ENCODE peak calls at places on chromosome 1, in five cellular contexts. D, I, T, W and V are unnamed samples. For H3K27me3, the result is how much of the 10 kb centered on the place peaks cover.

GRCh38 chr1:72623299-72623708 is 341.0 kb upstream of the NEGR1 start:
- DNase-seq in D (no peak), I (no peak), T (peak), W (peak), V (no peak)

GRCh38 chr1:40380817-40381216 is 7.3 kb downstream of the SMAP2 start:
- DNase-seq in D (no peak), I (no peak), T (no peak), W (no peak), V (no peak)

GRCh38 chr1:162003825-162004205 is 19.9 kb downstream of the OLFML2B start:
- DNase-seq in D (no peak), I (peak), T (peak), W (peak), V (no peak)

GRCh38 chr1:235831148-235831547 is 35.6 kb downstream of the LYST start:
- DNase-seq in D (no peak), I (peak), T (peak), W (peak), V (no peak)

GRCh38 chr1:160353223-160353622 is 10.0 kb downstream of the NCSTN start:
- DNase-seq in D (no peak), I (no peak), T (peak), W (no peak), V (no peak)

GRCh38 chr1:47215713-47216112 is 16.3 kb downstream of the TAL1 start:
- DNase-seq in D (no peak), I (no peak), T (no peak), W (no peak), V (no peak)

GRCh38 chr1:86825294-86825693 is 88.6 kb downstream of the SELENOF start:
- DNase-seq in D (no peak), I (peak), T (peak), W (no peak), V (no peak)

GRCh38 chr1:171226757-171227370 is 21.4 kb upstream of the FMO1 start:
- DNase-seq in D (no peak), I (peak), T (peak), W (peak), V (peak)

GRCh38 chr1:233668725-233669294 is 54.9 kb downstream of the KCNK1 start:
- DNase-seq in D (no peak), I (no peak), T (peak), W (peak), V (no peak)

GRCh38 chr1:209162651-209163050 is 420.9 kb upstream of the CAMK1G start:
- DNase-seq in D (no peak), I (no peak), T (no peak), W (no peak), V (no peak)

GRCh38 chr1:37513795-37514349 is 694 bp downstream of the MEAF6 start:
- DNase-seq in D (peak), I (peak), T (no peak), W (peak), V (peak)

GRCh38 chr1:115411388-115412063 is 73.5 kb upstream of the NGF start:
- DNase-seq in D (no peak), I (peak), T (peak), W (peak), V (no peak)

GRCh38 chr1:5892370-5892769 is 99.9 kb downstream of the NPHP4 start:
- DNase-seq in D (no peak), I (no peak), T (no peak), W (no peak), V (no peak)

GRCh38 chr1:44339731-44340130 is 15.3 kb downstream of the ERI3 start:
- DNase-seq in D (no peak), I (no peak), T (no peak), W (no peak), V (no peak)

GRCh38 chr1:58968360-58968952 is 184.6 kb upstream of the JUN start:
- DNase-seq in D (peak), I (peak), T (peak), W (no peak), V (peak)

GRCh38 chr1:26879793-26880192 is 10.3 kb downstream of the GPN2 start:
- DNase-seq in D (no peak), I (no peak), T (no peak), W (no peak), V (no peak)

GRCh38 chr1:94678187-94678863 is 136.8 kb upstream of the F3 start:
- DNase-seq in D (no peak), I (no peak), T (no peak), W (no peak), V (no peak)

GRCh38 chr1:206578959-206579358 is 33.3 kb downstream of the EIF2D start:
- DNase-seq in D (no peak), I (no peak), T (no peak), W (no peak), V (no peak)

GRCh38 chr1:226798427-226799411 is 59.6 kb upstream of the ITPKB start:
- DNase-seq in D (peak), I (peak), T (no peak), W (no peak), V (no peak)

GRCh38 chr1:109266965-109267364 is 16.0 kb downstream of the PSRC1 start:
- DNase-seq in D (no peak), I (no peak), T (peak), W (peak), V (no peak)

GRCh38 chr1:218499021-218499691 is 154.0 kb downstream of the TGFB2 start:
- DNase-seq in D (no peak), I (no peak), T (peak), W (peak), V (no peak)
- H3K4me3 ChIP-seq in D (no peak), I (no peak), T (peak), W (peak), V (no peak)

GRCh38 chr1:17108786-17109185 is 10.5 kb downstream of the PADI2 start:
- DNase-seq in D (no peak), I (no peak), T (peak), W (no peak), V (no peak)
- H3K27me3 ChIP-seq in D (under half), I (under half), T (under half), W (under half), V (under half)

GRCh38 chr1:18480315-18481189 is at the start of gene KLHDC7A:
- DNase-seq in D (no peak), I (no peak), T (no peak), W (peak), V (peak)

GRCh38 chr1:18482721-18483425 is 2.1 kb downstream of the KLHDC7A start:
- DNase-seq in D (no peak), I (no peak), T (no peak), W (no peak), V (no peak)

GRCh38 chr1:18484276-18484675 is 3.5 kb downstream of the KLHDC7A start:
- DNase-seq in D (no peak), I (no peak), T (no peak), W (no peak), V (no peak)

GRCh38 chr1:18481190-18481920 is 625 bp downstream of the KLHDC7A start:
- DNase-seq in D (no peak), I (no peak), T (no peak), W (no peak), V (no peak)

DNA sequence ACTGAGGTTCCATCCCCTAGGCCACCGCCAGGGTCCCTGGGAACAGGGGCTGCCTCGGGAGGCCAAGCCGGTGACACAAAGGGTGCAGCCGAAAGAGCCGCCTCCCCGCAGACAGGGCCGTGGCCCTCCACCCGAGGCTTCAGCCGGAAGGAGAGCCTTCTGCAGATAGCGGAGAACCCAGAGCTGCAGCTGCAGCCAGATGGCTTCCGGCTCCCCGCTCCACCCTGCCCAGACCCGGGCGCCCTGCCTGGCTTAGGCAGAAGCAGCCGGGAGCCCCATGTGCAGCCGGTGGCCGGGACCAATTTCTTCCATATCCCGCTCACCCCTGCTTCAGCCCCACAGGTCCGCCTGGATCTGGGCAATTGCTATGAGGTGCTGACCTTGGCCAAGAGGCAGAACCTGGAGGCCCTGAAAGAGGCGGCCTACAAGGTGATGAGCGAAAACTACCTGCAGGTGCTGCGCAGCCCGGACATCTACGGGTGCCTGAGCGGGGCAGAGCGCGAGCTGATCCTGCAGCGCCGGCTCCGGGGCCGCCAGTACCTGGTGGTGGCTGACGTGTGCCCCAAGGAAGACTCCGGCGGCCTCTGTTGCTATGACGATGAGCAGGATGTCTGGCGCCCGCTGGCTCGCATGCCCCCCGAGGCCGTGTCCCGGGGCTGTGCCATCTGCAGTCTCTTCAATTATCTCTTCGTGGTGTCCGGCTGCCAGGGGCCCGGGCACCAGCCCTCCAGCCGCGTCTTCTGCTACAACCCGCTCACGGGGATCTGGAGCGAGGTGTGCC is 1.4 kb downstream of the KLHDC7A start:
- DNase-seq in D (no peak), I (no peak), T (no peak), W (no peak), V (no peak)
- H3K4me3 ChIP-seq in D (no peak), I (no peak), T (no peak), W (no peak), V (no peak)

GRCh38 chr1:201737350-201738060 is 91.5 kb upstream of the IPO9 start:
- DNase-seq in D (no peak), I (no peak), T (peak), W (no peak), V (no peak)

GRCh38 chr1:201740086-201740541 is 88.8 kb upstream of the IPO9 start:
- DNase-seq in D (no peak), I (no peak), T (no peak), W (no peak), V (no peak)

GRCh38 chr1:201740609-201741231 is 88.2 kb upstream of the IPO9 start:
- DNase-seq in D (peak), I (no peak), T (no peak), W (no peak), V (no peak)

GRCh38 chr1:201739054-201739453 is 89.9 kb upstream of the IPO9 start:
- DNase-seq in D (no peak), I (no peak), T (no peak), W (no peak), V (no peak)

GRCh38 chr1:201739492-201740085 is 89.4 kb upstream of the IPO9 start:
- DNase-seq in D (peak), I (peak), T (no peak), W (peak), V (peak)
- H3K27me3 ChIP-seq in D (under half), I (under half), T (under half), W (under half), V (under half)

DNA sequence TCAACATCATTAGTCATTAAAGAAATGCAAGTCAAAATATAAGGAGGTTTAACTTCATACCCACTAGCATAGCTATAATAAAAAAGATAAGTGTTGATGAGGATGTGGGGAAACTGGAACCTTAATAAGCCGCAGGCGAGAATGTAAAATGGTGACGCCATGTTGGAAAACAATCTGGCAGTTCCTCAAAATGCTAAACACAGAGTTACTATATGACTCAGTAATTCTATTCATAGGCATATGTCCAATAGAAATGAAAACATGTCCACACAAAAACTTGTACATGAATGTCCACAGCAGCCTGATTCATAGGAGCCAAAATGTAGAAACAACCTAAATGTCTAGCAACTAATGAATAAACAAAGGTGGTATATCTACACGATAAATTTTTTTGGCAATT is 23.2 kb downstream of the DDX59 start:
- DNase-seq in D (no peak), I (no peak), T (no peak), W (no peak), V (no peak)
- H3K4me3 ChIP-seq in D (no peak), I (no peak), T (no peak), W (no peak), V (no peak)

GRCh38 chr1:22340066-22340465 is 111.6 kb upstream of the ZBTB40 start:
- DNase-seq in D (no peak), I (no peak), T (no peak), W (no peak), V (no peak)

GRCh38 chr1:22339237-22339636 is 112.4 kb upstream of the ZBTB40 start:
- DNase-seq in D (no peak), I (peak), T (no peak), W (no peak), V (no peak)

GRCh38 chr1:22341791-22342605 is 109.7 kb upstream of the ZBTB40 start:
- DNase-seq in D (no peak), I (peak), T (peak), W (peak), V (no peak)

GRCh38 chr1:22342734-22343191 is 108.9 kb upstream of the ZBTB40 start:
- DNase-seq in D (no peak), I (no peak), T (no peak), W (no peak), V (no peak)

DNA sequence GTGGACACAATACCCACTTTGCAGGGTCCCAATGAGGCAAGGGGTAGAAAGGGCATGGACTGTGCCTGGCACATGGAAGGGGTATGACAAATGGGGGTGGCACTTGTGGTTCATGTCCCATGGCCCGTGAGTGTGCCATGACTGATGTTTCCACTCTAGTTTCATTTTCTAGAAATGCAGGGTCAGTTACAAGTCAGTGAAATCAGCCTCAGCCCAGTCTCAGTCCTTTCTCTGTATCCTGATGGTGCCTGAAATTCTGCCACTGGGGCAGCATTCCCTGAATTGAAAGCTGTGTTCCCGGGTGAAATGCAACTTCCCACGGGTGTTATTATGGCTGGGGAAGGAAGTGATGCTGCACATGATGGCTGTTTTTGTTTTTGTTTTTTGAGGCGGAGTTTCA is 110.8 kb upstream of the ZBTB40 start:
- DNase-seq in D (no peak), I (no peak), T (no peak), W (no peak), V (no peak)
- H3K27me3 ChIP-seq in D (under half), I (under half), T (half or more), W (under half), V (under half)

GRCh38 chr1:75616436-75617433 is 5.8 kb upstream of the SLC44A5 start:
- DNase-seq in D (no peak), I (no peak), T (peak), W (no peak), V (no peak)

GRCh38 chr1:75611014-75611413 is at the start of gene SLC44A5:
- DNase-seq in D (no peak), I (no peak), T (no peak), W (no peak), V (no peak)

GRCh38 chr1:75615664-75616435 is 4.9 kb upstream of the SLC44A5 start:
- DNase-seq in D (peak), I (peak), T (peak), W (peak), V (peak)

GRCh38 chr1:75618382-75618781 is 7.5 kb upstream of the SLC44A5 start:
- DNase-seq in D (no peak), I (no peak), T (no peak), W (peak), V (no peak)

GRCh38 chr1:75614455-75615379 is 3.8 kb upstream of the SLC44A5 start:
- DNase-seq in D (peak), I (peak), T (peak), W (peak), V (peak)
- H3K4me3 ChIP-seq in D (peak), I (no peak), T (no peak), W (peak), V (peak)

DNA sequence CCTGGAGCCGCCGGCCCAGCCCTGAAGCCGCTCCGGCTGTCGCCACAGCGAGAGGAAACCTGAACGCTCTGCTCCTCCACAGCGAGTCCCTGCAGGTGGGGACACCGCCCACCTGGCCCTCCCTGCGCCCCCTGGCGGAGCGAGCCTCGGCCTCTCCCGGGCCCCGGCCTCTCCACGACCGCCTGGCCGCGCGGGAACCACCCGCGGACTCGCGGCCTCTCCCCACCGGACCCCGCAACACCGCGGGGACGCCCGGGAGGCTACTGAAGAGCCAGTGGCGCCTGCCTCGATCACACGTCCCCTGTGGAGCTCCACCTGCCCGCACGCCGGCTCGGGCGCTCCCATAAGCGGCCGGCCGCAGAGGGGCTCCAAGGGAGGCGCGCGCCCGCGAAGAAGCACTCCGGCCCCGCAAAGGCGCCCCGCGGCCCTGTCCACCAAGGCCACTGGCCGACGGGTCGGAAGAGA is 109.6 kb downstream of the KCNN3 start:
- DNase-seq in D (peak), I (peak), T (no peak), W (peak), V (peak)
- H3K27me3 ChIP-seq in D (under half), I (under half), T (under half), W (under half), V (under half)

GRCh38 chr1:155082301-155082940 is 3.8 kb downstream of the EFNA3 start:
- DNase-seq in D (no peak), I (no peak), T (no peak), W (no peak), V (no peak)

GRCh38 chr1:155082941-155083541 is 4.4 kb downstream of the EFNA3 start:
- DNase-seq in D (no peak), I (no peak), T (no peak), W (peak), V (no peak)

GRCh38 chr1:155079487-155080249 is 1.0 kb downstream of the EFNA3 start:
- DNase-seq in D (no peak), I (no peak), T (no peak), W (no peak), V (no peak)

GRCh38 chr1:155080250-155081228 is 1.9 kb downstream of the EFNA3 start:
- DNase-seq in D (peak), I (no peak), T (no peak), W (peak), V (no peak)

GRCh38 chr1:155081472-155082300 is 3.0 kb downstream of the EFNA3 start:
- DNase-seq in D (peak), I (no peak), T (no peak), W (peak), V (no peak)
- H3K4me3 ChIP-seq in D (peak), I (no peak), T (no peak), W (peak), V (no peak)

GRCh38 chr1:229436178-229436577 is 2.3 kb upstream of the ACTA1 start:
- DNase-seq in D (no peak), I (no peak), T (no peak), W (no peak), V (no peak)
- H3K27me3 ChIP-seq in D (under half), I (under half), T (under half), W (under half), V (under half)